ENCODE peak calls at places on chromosome 22, in ten cellular contexts. O is CD4-positive, alpha-beta T cell; Q is tibial nerve; K is right lobe of liver; X is PC-9; U is right atrium auricular region; R is breast epithelium; Z is brain microvascular endothelial cell; N is cardiac muscle cell; E is CD8-positive, alpha-beta T cell. W is an unnamed sample.

GRCh38 chr22:23066200-23067022 is 3.9 kb upstream of the GNAZ start:
- DNase-seq in O (no peak), Q (no peak), K (no peak), X (no peak), U (peak), R (peak), Z (no peak), N (no peak), E (no peak), W (no peak)

GRCh38 chr22:43820671-43821305 is 8.7 kb upstream of the EFCAB6 start:
- DNase-seq in O (no peak), Q (no peak), K (no peak), X (no peak), U (no peak), R (no peak), Z (no peak), N (no peak), E (no peak), W (no peak)

GRCh38 chr22:23847991-23848864 is 9.4 kb upstream of the DERL3 start:
- DNase-seq in O (no peak), Q (no peak), K (no peak), X (no peak), U (no peak), R (no peak), Z (no peak), N (peak), E (no peak), W (no peak)

GRCh38 chr22:37502342-37503182 is 16.4 kb upstream of the MFNG start:
- DNase-seq in O (no peak), Q (no peak), K (peak), X (peak), U (no peak), R (peak), Z (no peak), N (peak), E (no peak), W (no peak)

GRCh38 chr22:50441428-50441993 is 33.3 kb downstream of the SBF1 start:
- DNase-seq in O (no peak), Q (no peak), K (peak), X (no peak), U (no peak), R (no peak), Z (no peak), N (no peak), E (peak), W (no peak)

GRCh38 chr22:49192180-49192856 is 635.4 kb downstream of the BRD1 start:
- DNase-seq in O (no peak), Q (no peak), K (peak), X (no peak), U (no peak), R (no peak), Z (no peak), N (no peak), E (no peak), W (no peak)

GRCh38 chr22:38946771-38947170 is 10.6 kb upstream of the APOBEC3A start:
- DNase-seq in O (no peak), Q (no peak), K (no peak), X (no peak), U (no peak), R (no peak), Z (no peak), N (no peak), E (no peak), W (no peak)

GRCh38 chr22:38973289-38974169 is 8.6 kb upstream of the APOBEC3B start:
- DNase-seq in O (peak), Q (peak), K (no peak), X (peak), U (no peak), R (no peak), Z (no peak), N (peak), E (peak), W (no peak)

GRCh38 chr22:28977050-28977449 is 84.6 kb downstream of the C22orf31 start:
- DNase-seq in O (no peak), Q (no peak), K (no peak), X (no peak), U (no peak), R (no peak), Z (peak), N (no peak), E (no peak), W (no peak)

GRCh38 chr22:19576460-19577421 is 52.5 kb upstream of the CLDN5 start:
- DNase-seq in O (peak), Q (no peak), K (no peak), X (peak), U (no peak), R (no peak), Z (peak), N (no peak), E (no peak), W (no peak)

GRCh38 chr22:26318975-26319374 is 110.1 kb upstream of the ASPHD2 start:
- DNase-seq in O (no peak), Q (no peak), K (no peak), X (no peak), U (no peak), R (no peak), Z (peak), N (no peak), E (no peak), W (no peak)

GRCh38 chr22:47020157-47020556 is 257.7 kb downstream of the TBC1D22A start:
- DNase-seq in O (no peak), Q (no peak), K (no peak), X (no peak), U (no peak), R (no peak), Z (no peak), N (no peak), E (no peak), W (peak)

GRCh38 chr22:35437038-35437437 is 37.1 kb downstream of the MCM5 start:
- DNase-seq in O (no peak), Q (no peak), K (no peak), X (peak), U (no peak), R (no peak), Z (no peak), N (no peak), E (no peak), W (no peak)

GRCh38 chr22:38570841-38571364 is 920 bp upstream of the DMC1 start:
- DNase-seq in O (peak), Q (peak), K (no peak), X (peak), U (no peak), R (peak), Z (no peak), N (peak), E (peak), W (no peak)

GRCh38 chr22:23147632-23148387 is 2.5 kb downstream of the RAB36 start:
- DNase-seq in O (no peak), Q (no peak), K (no peak), X (peak), U (no peak), R (peak), Z (peak), N (no peak), E (no peak), W (no peak)

GRCh38 chr22:33796494-33796893 is 123.8 kb downstream of the LARGE1 start:
- DNase-seq in O (no peak), Q (no peak), K (no peak), X (no peak), U (no peak), R (no peak), Z (no peak), N (no peak), E (no peak), W (no peak)

GRCh38 chr22:17198188-17199130 is 20.8 kb downstream of the ADA2 start:
- DNase-seq in O (no peak), Q (no peak), K (no peak), X (no peak), U (no peak), R (no peak), Z (no peak), N (peak), E (no peak), W (no peak)

GRCh38 chr22:17149073-17149815 is 9.8 kb downstream of the HDHD5 start:
- DNase-seq in O (no peak), Q (no peak), K (no peak), X (peak), U (no peak), R (no peak), Z (no peak), N (no peak), E (no peak), W (no peak)

GRCh38 chr22:25448435-25449051 is 115.9 kb upstream of the GRK3 start:
- DNase-seq in O (no peak), Q (no peak), K (no peak), X (no peak), U (no peak), R (no peak), Z (peak), N (peak), E (no peak), W (no peak)

GRCh38 chr22:24183321-24184031 is 2.2 kb downstream of the SUSD2 start:
- DNase-seq in O (no peak), Q (no peak), K (no peak), X (peak), U (no peak), R (peak), Z (no peak), N (no peak), E (no peak), W (no peak)

GRCh38 chr22:40519284-40519947 is 117.1 kb downstream of the MRTFA start:
- DNase-seq in O (no peak), Q (no peak), K (no peak), X (no peak), U (no peak), R (no peak), Z (no peak), N (no peak), E (no peak), W (no peak)

GRCh38 chr22:28783786-28784671 is 11.5 kb downstream of the CCDC117 start:
- DNase-seq in O (no peak), Q (no peak), K (no peak), X (no peak), U (no peak), R (no peak), Z (no peak), N (peak), E (no peak), W (no peak)

GRCh38 chr22:50507421-50507990 is at the start of gene LMF2:
- DNase-seq in O (peak), Q (peak), K (peak), X (peak), U (peak), R (peak), Z (peak), N (peak), E (peak), W (peak)

GRCh38 chr22:39135092-39135896 is 17.2 kb downstream of the CBX7 start:
- DNase-seq in O (peak), Q (no peak), K (no peak), X (peak), U (no peak), R (no peak), Z (peak), N (peak), E (peak), W (no peak)

GRCh38 chr22:37378642-37379058 is 48.6 kb downstream of the ELFN2 start:
- DNase-seq in O (no peak), Q (no peak), K (no peak), X (peak), U (no peak), R (no peak), Z (no peak), N (peak), E (no peak), W (no peak)

GRCh38 chr22:38923463-38924196 is 33.8 kb upstream of the APOBEC3A start:
- DNase-seq in O (no peak), Q (peak), K (no peak), X (peak), U (peak), R (peak), Z (peak), N (peak), E (no peak), W (no peak)

GRCh38 chr22:40216041-40216756 is 38.5 kb downstream of the TNRC6B start:
- DNase-seq in O (no peak), Q (no peak), K (no peak), X (no peak), U (no peak), R (no peak), Z (no peak), N (no peak), E (peak), W (peak)

GRCh38 chr22:37675930-37676571 is 615 bp downstream of the LGALS1 start:
- DNase-seq in O (no peak), Q (no peak), K (peak), X (peak), U (no peak), R (no peak), Z (no peak), N (no peak), E (no peak), W (no peak)

GRCh38 chr22:43412808-43413785 is 1.3 kb downstream of the MPPED1 start:
- DNase-seq in O (no peak), Q (no peak), K (peak), X (no peak), U (no peak), R (no peak), Z (no peak), N (no peak), E (no peak), W (no peak)

GRCh38 chr22:39252461-39253391 is 7.9 kb upstream of the PDGFB start:
- DNase-seq in O (no peak), Q (no peak), K (no peak), X (no peak), U (no peak), R (no peak), Z (no peak), N (no peak), E (no peak), W (no peak)

DNA sequence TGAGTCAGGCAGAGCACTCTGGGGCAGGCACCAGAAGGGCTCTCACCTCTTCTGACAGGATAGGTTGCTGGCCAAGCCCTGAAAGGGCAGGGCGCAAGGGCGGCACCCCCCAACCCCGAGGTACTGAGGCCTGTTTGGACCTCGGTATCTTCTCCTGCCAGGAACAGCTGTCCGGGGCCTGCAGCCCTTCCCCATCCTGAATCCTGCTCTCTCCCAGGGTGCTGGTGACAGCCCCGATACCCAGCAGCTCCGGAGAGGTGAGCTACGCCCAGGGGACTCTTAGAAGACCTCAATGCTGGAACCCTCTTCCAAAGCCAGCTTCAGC is 79.1 kb downstream of the PHF21B start:
- DNase-seq in O (no peak), Q (no peak), K (peak), X (no peak), U (no peak), R (no peak), Z (no peak), N (no peak), E (no peak), W (no peak)
- H3K27ac ChIP-seq in O (no peak), Q (no peak), K (no peak), X (no peak), U (peak), R (no peak), Z (no peak), N (no peak), E (no peak), W (no peak)

GRCh38 chr22:27405672-27406388 is 395.7 kb downstream of the MN1 start:
- DNase-seq in O (no peak), Q (peak), K (peak), X (peak), U (no peak), R (no peak), Z (no peak), N (peak), E (no peak), W (no peak)

GRCh38 chr22:27408068-27408467 is 393.5 kb downstream of the MN1 start:
- DNase-seq in O (no peak), Q (no peak), K (no peak), X (no peak), U (no peak), R (no peak), Z (no peak), N (no peak), E (no peak), W (no peak)

GRCh38 chr22:27409299-27409698 is 392.3 kb downstream of the MN1 start:
- DNase-seq in O (no peak), Q (no peak), K (no peak), X (no peak), U (no peak), R (no peak), Z (no peak), N (no peak), E (no peak), W (no peak)

GRCh38 chr22:27406389-27406861 is 395.1 kb downstream of the MN1 start:
- DNase-seq in O (no peak), Q (no peak), K (no peak), X (no peak), U (no peak), R (no peak), Z (no peak), N (no peak), E (no peak), W (no peak)

GRCh38 chr22:27407369-27407985 is 394.1 kb downstream of the MN1 start:
- DNase-seq in O (no peak), Q (no peak), K (no peak), X (no peak), U (no peak), R (no peak), Z (no peak), N (no peak), E (no peak), W (no peak)
- H3K27ac ChIP-seq in O (no peak), Q (no peak), K (no peak), X (no peak), U (no peak), R (no peak), Z (no peak), N (no peak), E (no peak), W (no peak)

DNA sequence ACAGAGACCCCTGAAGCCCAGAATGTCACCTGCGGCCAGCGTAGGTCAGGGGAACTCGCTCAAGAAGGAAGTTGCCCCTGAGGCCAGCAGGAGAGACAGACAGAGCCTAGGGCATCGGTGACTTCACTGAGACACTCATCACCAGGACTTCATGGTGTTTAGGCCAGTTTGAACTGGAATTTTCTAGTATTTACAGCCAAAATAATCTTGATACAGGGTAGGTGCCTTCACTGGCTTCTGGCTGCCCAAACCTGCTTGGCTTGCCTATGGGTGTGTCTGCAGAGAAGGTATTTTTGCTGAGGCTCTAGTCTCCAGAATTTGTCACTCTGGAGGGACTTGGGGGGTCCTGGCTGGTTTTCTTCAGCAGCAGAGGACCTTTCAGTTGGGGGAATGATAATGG is 86.6 kb downstream of the FBXO7 start:
- DNase-seq in O (no peak), Q (no peak), K (no peak), X (no peak), U (no peak), R (no peak), Z (no peak), N (no peak), E (no peak), W (peak)
- H3K27ac ChIP-seq in O (no peak), Q (no peak), K (no peak), X (peak), U (no peak), R (peak), Z (no peak), N (no peak), E (no peak), W (peak)

GRCh38 chr22:42272431-42273004 is 2.1 kb upstream of the TCF20 start:
- DNase-seq in O (no peak), Q (no peak), K (no peak), X (no peak), U (no peak), R (no peak), Z (no peak), N (no peak), E (no peak), W (no peak)

GRCh38 chr22:42270512-42271190 is at the start of gene TCF20:
- DNase-seq in O (peak), Q (peak), K (peak), X (peak), U (peak), R (peak), Z (peak), N (peak), E (peak), W (peak)

GRCh38 chr22:42270178-42270511 is 308 bp downstream of the TCF20 start:
- DNase-seq in O (no peak), Q (no peak), K (no peak), X (peak), U (no peak), R (no peak), Z (no peak), N (no peak), E (no peak), W (no peak)

GRCh38 chr22:42271906-42272305 is 1.5 kb upstream of the TCF20 start:
- DNase-seq in O (no peak), Q (no peak), K (no peak), X (no peak), U (no peak), R (no peak), Z (no peak), N (no peak), E (no peak), W (no peak)

DNA sequence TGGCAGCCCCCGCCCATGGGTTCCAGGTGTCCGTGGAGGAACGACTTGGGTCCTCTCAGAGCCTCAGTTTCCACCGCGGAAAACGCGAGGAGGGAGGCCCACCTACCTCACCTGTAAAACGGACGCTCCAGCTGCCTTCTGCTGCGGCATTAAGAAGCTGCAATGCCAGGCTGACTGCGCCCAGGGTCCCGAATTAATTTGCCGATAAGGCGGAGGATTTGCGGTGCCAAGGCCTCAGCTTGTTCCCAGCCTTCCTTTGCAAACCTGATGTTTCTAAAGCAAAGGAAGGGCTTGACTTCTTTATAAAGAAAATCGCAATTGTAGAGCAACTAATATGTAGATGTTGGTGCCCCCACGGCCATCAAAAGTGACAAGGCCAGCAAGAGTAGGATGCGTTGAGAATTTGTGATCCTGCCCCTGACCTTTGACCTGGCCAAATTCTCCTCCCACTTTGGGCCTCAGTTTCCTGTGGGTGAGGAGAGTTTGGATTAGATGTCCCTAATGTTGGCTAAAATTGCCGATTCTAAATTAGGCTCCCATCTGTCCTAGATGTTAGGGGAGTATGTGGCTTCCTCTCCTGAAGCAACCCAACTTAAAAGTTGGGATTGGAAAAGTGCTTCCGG is 849 bp upstream of the TCF20 start:
- DNase-seq in O (no peak), Q (no peak), K (no peak), X (no peak), U (no peak), R (no peak), Z (no peak), N (no peak), E (no peak), W (no peak)
- H3K27ac ChIP-seq in O (no peak), Q (peak), K (no peak), X (no peak), U (no peak), R (peak), Z (no peak), N (no peak), E (no peak), W (no peak)

GRCh38 chr22:30301995-30302809 is 12.9 kb upstream of the CASTOR1 start:
- DNase-seq in O (no peak), Q (no peak), K (peak), X (peak), U (no peak), R (peak), Z (no peak), N (no peak), E (no peak), W (no peak)
- H3K27ac ChIP-seq in O (peak), Q (peak), K (peak), X (peak), U (peak), R (peak), Z (no peak), N (no peak), E (peak), W (peak)

GRCh38 chr22:21980547-21980946 is 2.0 kb downstream of the TOP3B start:
- DNase-seq in O (no peak), Q (no peak), K (peak), X (no peak), U (no peak), R (no peak), Z (no peak), N (no peak), E (no peak), W (no peak)
- H3K27ac ChIP-seq in O (no peak), Q (no peak), K (no peak), X (no peak), U (no peak), R (no peak), Z (no peak), N (no peak), E (no peak), W (no peak)